ENCODE peak calls at places on chromosomes 5 and 9, in six cellular contexts. One of them, this sample, is unnamed.

GRCh38 chr9:121324755-121325154 is 45.3 kb downstream of the STOM start:
- DNase-seq in activated CD8-positive, alpha-beta T cell treated with anti-CD3 and anti-CD28 coated beads for 36 hours: no peak
- DNase-seq in upper lobe of left lung: no peak
- DNase-seq in brain microvascular endothelial cell: no peak
- DNase-seq in fibroblast of lung: no peak
- DNase-seq in kidney epithelial cell: no peak
- DNase-seq in this sample: no peak

GRCh38 chr9:33290994-33291397 is 680 bp downstream of the NFX1 start:
- DNase-seq in activated CD8-positive, alpha-beta T cell treated with anti-CD3 and anti-CD28 coated beads for 36 hours: no peak
- DNase-seq in upper lobe of left lung: no peak
- DNase-seq in brain microvascular endothelial cell: peak; percentile 96
- DNase-seq in fibroblast of lung: peak; percentile 94
- DNase-seq in kidney epithelial cell: peak; percentile 39
- DNase-seq in this sample: peak; percentile 38

GRCh38 chr9:91682806-91683205 is 259.2 kb upstream of the NFIL3 start:
- DNase-seq in activated CD8-positive, alpha-beta T cell treated with anti-CD3 and anti-CD28 coated beads for 36 hours: no peak
- DNase-seq in upper lobe of left lung: no peak
- DNase-seq in brain microvascular endothelial cell: peak; percentile 85
- DNase-seq in fibroblast of lung: peak; percentile 23
- DNase-seq in kidney epithelial cell: no peak
- DNase-seq in this sample: no peak

GRCh38 chr9:36142510-36143161 is 6.1 kb downstream of the GLIPR2 start:
- DNase-seq in activated CD8-positive, alpha-beta T cell treated with anti-CD3 and anti-CD28 coated beads for 36 hours: no peak
- DNase-seq in upper lobe of left lung: no peak
- DNase-seq in brain microvascular endothelial cell: no peak
- DNase-seq in fibroblast of lung: no peak
- DNase-seq in kidney epithelial cell: no peak
- DNase-seq in this sample: no peak

GRCh38 chr5:98424681-98425454 is 348.6 kb upstream of the RGMB start:
- DNase-seq in activated CD8-positive, alpha-beta T cell treated with anti-CD3 and anti-CD28 coated beads for 36 hours: no peak
- DNase-seq in upper lobe of left lung: no peak
- DNase-seq in brain microvascular endothelial cell: peak; percentile 11
- DNase-seq in fibroblast of lung: peak; percentile 46
- DNase-seq in kidney epithelial cell: no peak
- DNase-seq in this sample: no peak

GRCh38 chr5:83255268-83255667 is 177.9 kb downstream of the XRCC4 start:
- DNase-seq in activated CD8-positive, alpha-beta T cell treated with anti-CD3 and anti-CD28 coated beads for 36 hours: no peak
- DNase-seq in upper lobe of left lung: no peak
- DNase-seq in brain microvascular endothelial cell: no peak
- DNase-seq in fibroblast of lung: peak; percentile 80
- DNase-seq in kidney epithelial cell: no peak
- DNase-seq in this sample: no peak

GRCh38 chr5:176889321-176890280 is 9.5 kb downstream of the HK3 start:
- DNase-seq in activated CD8-positive, alpha-beta T cell treated with anti-CD3 and anti-CD28 coated beads for 36 hours: no peak
- DNase-seq in upper lobe of left lung: peak; percentile 52
- DNase-seq in brain microvascular endothelial cell: no peak
- DNase-seq in fibroblast of lung: no peak
- DNase-seq in kidney epithelial cell: no peak
- DNase-seq in this sample: peak; percentile 5

GRCh38 chr5:158648631-158649030 is 451.1 kb downstream of the EBF1 start:
- DNase-seq in activated CD8-positive, alpha-beta T cell treated with anti-CD3 and anti-CD28 coated beads for 36 hours: no peak
- DNase-seq in upper lobe of left lung: no peak
- DNase-seq in brain microvascular endothelial cell: no peak
- DNase-seq in fibroblast of lung: peak; percentile 57
- DNase-seq in kidney epithelial cell: no peak
- DNase-seq in this sample: no peak

GRCh38 chr9:108062680-108063079 is 573.1 kb upstream of the KLF4 start:
- DNase-seq in activated CD8-positive, alpha-beta T cell treated with anti-CD3 and anti-CD28 coated beads for 36 hours: no peak
- DNase-seq in upper lobe of left lung: no peak
- DNase-seq in brain microvascular endothelial cell: no peak
- DNase-seq in fibroblast of lung: no peak
- DNase-seq in kidney epithelial cell: no peak
- DNase-seq in this sample: no peak

GRCh38 chr9:2324742-2325141 is 296.8 kb upstream of the VLDLR start:
- DNase-seq in activated CD8-positive, alpha-beta T cell treated with anti-CD3 and anti-CD28 coated beads for 36 hours: no peak
- DNase-seq in upper lobe of left lung: no peak
- DNase-seq in brain microvascular endothelial cell: no peak
- DNase-seq in fibroblast of lung: no peak
- DNase-seq in kidney epithelial cell: no peak
- DNase-seq in this sample: no peak

GRCh38 chr5:14424011-14424685 is 157.4 kb upstream of the OTULINL start:
- DNase-seq in activated CD8-positive, alpha-beta T cell treated with anti-CD3 and anti-CD28 coated beads for 36 hours: peak; percentile 81
- DNase-seq in upper lobe of left lung: no peak
- DNase-seq in brain microvascular endothelial cell: no peak
- DNase-seq in fibroblast of lung: peak; percentile 42
- DNase-seq in kidney epithelial cell: no peak
- DNase-seq in this sample: no peak

GRCh38 chr9:136665704-136666363 is 3.1 kb downstream of the EGFL7 start:
- DNase-seq in activated CD8-positive, alpha-beta T cell treated with anti-CD3 and anti-CD28 coated beads for 36 hours: no peak
- DNase-seq in upper lobe of left lung: peak; percentile 90
- DNase-seq in brain microvascular endothelial cell: no peak
- DNase-seq in fibroblast of lung: no peak
- DNase-seq in kidney epithelial cell: no peak
- DNase-seq in this sample: peak; percentile 75

GRCh38 chr9:130834371-130835311 is at the start of gene ABL1:
- DNase-seq in activated CD8-positive, alpha-beta T cell treated with anti-CD3 and anti-CD28 coated beads for 36 hours: peak; percentile 90
- DNase-seq in upper lobe of left lung: peak; percentile 95
- DNase-seq in brain microvascular endothelial cell: peak; percentile 82
- DNase-seq in fibroblast of lung: peak; percentile 88
- DNase-seq in kidney epithelial cell: peak; percentile 42
- DNase-seq in this sample: peak; percentile 89

GRCh38 chr5:115894342-115894741 is 52.6 kb downstream of the AP3S1 start:
- DNase-seq in activated CD8-positive, alpha-beta T cell treated with anti-CD3 and anti-CD28 coated beads for 36 hours: no peak
- DNase-seq in upper lobe of left lung: no peak
- DNase-seq in brain microvascular endothelial cell: no peak
- DNase-seq in fibroblast of lung: no peak
- DNase-seq in kidney epithelial cell: no peak
- DNase-seq in this sample: no peak
- TF ChIP-seq CTCF in activated CD8-positive, alpha-beta T cell treated with anti-CD3 and anti-CD28 coated beads for 36 hours: no peak
- TF ChIP-seq CTCF in upper lobe of left lung: no peak
- TF ChIP-seq CTCF in brain microvascular endothelial cell: no peak
- TF ChIP-seq CTCF in fibroblast of lung: no peak
- TF ChIP-seq CTCF in kidney epithelial cell: no peak
- TF ChIP-seq CTCF in this sample: no peak

DNA sequence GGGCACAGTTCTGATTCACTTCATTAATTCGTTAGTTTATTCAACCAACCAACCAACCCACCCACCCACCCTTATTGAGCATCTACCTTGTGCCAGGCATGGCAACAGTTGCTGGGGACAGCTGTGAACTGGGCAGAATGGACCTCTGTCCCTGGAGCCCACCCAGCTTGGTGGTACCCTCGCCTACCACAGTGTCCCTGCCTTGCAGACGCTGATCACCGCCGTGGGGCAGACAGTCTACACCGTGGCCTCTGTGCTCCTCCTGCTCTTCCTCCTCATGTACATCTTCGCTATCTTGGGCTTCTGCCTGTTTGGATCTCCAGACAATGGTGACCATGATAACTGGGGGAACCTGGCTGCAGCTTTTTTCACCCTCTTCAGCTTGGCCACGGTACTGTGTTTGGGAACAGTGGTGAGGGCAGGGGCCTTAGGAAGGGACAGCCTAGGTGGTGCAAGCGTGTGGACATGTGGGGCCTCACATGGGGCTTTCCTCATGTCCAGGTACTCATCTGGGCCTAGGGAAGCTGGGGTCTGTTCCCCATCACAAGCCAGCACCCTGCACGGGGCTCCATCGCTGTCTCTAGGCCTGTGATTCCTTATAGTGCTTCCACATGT is 26.2 kb downstream of the PITX1 start:
- DNase-seq in activated CD8-positive, alpha-beta T cell treated with anti-CD3 and anti-CD28 coated beads for 36 hours: no peak
- DNase-seq in upper lobe of left lung: no peak
- DNase-seq in brain microvascular endothelial cell: no peak
- DNase-seq in fibroblast of lung: no peak
- DNase-seq in kidney epithelial cell: no peak
- DNase-seq in this sample: no peak
- TF ChIP-seq CTCF in activated CD8-positive, alpha-beta T cell treated with anti-CD3 and anti-CD28 coated beads for 36 hours: no peak
- TF ChIP-seq CTCF in upper lobe of left lung: no peak
- TF ChIP-seq CTCF in brain microvascular endothelial cell: no peak
- TF ChIP-seq CTCF in fibroblast of lung: no peak
- TF ChIP-seq CTCF in kidney epithelial cell: no peak
- TF ChIP-seq CTCF in this sample: no peak

DNA sequence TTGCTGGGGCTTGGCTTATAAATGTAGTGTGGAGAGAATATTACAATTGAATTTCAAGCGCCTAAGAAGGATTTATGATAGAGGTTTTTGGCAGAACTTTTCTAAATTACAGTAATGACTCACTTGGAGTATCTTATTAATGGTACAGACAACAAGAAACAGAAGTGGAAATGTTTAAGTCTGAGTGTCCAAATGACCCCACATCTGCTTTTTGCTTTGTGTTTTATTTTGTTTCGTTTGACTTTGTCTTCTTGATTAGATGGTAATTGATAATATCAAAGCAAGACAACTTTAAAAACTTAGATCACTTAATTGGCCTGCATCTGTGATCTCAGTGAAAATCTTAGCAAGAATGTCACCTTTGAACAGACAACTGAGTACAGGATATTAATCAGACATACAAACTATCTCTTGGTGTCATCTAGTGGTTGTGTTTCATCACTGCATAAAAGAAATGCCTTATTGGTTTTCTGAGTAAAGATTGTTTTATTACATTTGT is 577.4 kb downstream of the ISL1 start:
- DNase-seq in activated CD8-positive, alpha-beta T cell treated with anti-CD3 and anti-CD28 coated beads for 36 hours: no peak
- DNase-seq in upper lobe of left lung: no peak
- DNase-seq in brain microvascular endothelial cell: no peak
- DNase-seq in fibroblast of lung: no peak
- DNase-seq in kidney epithelial cell: no peak
- DNase-seq in this sample: no peak
- TF ChIP-seq CTCF in activated CD8-positive, alpha-beta T cell treated with anti-CD3 and anti-CD28 coated beads for 36 hours: no peak
- TF ChIP-seq CTCF in upper lobe of left lung: no peak
- TF ChIP-seq CTCF in brain microvascular endothelial cell: peak; percentile 33
- TF ChIP-seq CTCF in fibroblast of lung: no peak
- TF ChIP-seq CTCF in kidney epithelial cell: peak; percentile 57
- TF ChIP-seq CTCF in this sample: peak; percentile 35

GRCh38 chr5:169657127-169657526 is 20.1 kb downstream of the DOCK2 start:
- DNase-seq in activated CD8-positive, alpha-beta T cell treated with anti-CD3 and anti-CD28 coated beads for 36 hours: no peak
- DNase-seq in upper lobe of left lung: no peak
- DNase-seq in brain microvascular endothelial cell: no peak
- DNase-seq in fibroblast of lung: no peak
- DNase-seq in kidney epithelial cell: no peak
- DNase-seq in this sample: peak; percentile 22
- TF ChIP-seq CTCF in activated CD8-positive, alpha-beta T cell treated with anti-CD3 and anti-CD28 coated beads for 36 hours: no peak
- TF ChIP-seq CTCF in upper lobe of left lung: no peak
- TF ChIP-seq CTCF in brain microvascular endothelial cell: no peak
- TF ChIP-seq CTCF in fibroblast of lung: no peak
- TF ChIP-seq CTCF in kidney epithelial cell: no peak
- TF ChIP-seq CTCF in this sample: no peak

GRCh38 chr5:135019314-135019713 is 14.7 kb downstream of the PITX1 start:
- DNase-seq in activated CD8-positive, alpha-beta T cell treated with anti-CD3 and anti-CD28 coated beads for 36 hours: no peak
- DNase-seq in upper lobe of left lung: no peak
- DNase-seq in brain microvascular endothelial cell: no peak
- DNase-seq in fibroblast of lung: no peak
- DNase-seq in kidney epithelial cell: no peak
- DNase-seq in this sample: no peak
- TF ChIP-seq CTCF in activated CD8-positive, alpha-beta T cell treated with anti-CD3 and anti-CD28 coated beads for 36 hours: no peak
- TF ChIP-seq CTCF in upper lobe of left lung: no peak
- TF ChIP-seq CTCF in brain microvascular endothelial cell: no peak
- TF ChIP-seq CTCF in fibroblast of lung: no peak
- TF ChIP-seq CTCF in kidney epithelial cell: no peak
- TF ChIP-seq CTCF in this sample: no peak